ENCODE peak calls at places on chromosomes 2 and 18, in four cellular contexts. E, N, B and V are unnamed samples.
A peak's percentile ranks its signal among the peaks of the same experiment; 100 is the strongest.

GRCh38 chr2:128628996-128629395 is 310.3 kb upstream of the HS6ST1 start:
- DNase-seq in E (no peak), B (no peak), N (no peak), V (no peak)

GRCh38 chr18:61697306-61697909 is 195.4 kb downstream of the RNF152 start:
- DNase-seq in B (no peak), E (no peak), N (no peak), V (no peak)

GRCh38 chr2:181058378-181059269 is 78.2 kb downstream of the UBE2E3 start:
- DNase-seq in N (peak; percentile 45), E (peak; percentile 60), B (peak; percentile 12), V (peak; percentile 17)

GRCh38 chr18:75418293-75418692 is 9.2 kb downstream of the SMIM21 start:
- DNase-seq in N (no peak), E (no peak), B (no peak), V (no peak)

GRCh38 chr18:7084080-7084765 is 33.4 kb downstream of the LAMA1 start:
- DNase-seq in E (no peak), N (no peak), B (peak; percentile 19), V (no peak)

GRCh38 chr2:208192611-208193248 is 2.9 kb upstream of the C2orf80 start:
- DNase-seq in N (no peak), B (no peak), E (no peak), V (no peak)

GRCh38 chr2:239609583-239610310 is 208.9 kb upstream of the HDAC4 start:
- DNase-seq in E (no peak), N (no peak), B (no peak), V (no peak)

GRCh38 chr2:174902491-174903242 is 102.5 kb downstream of the CHN1 start:
- DNase-seq in B (no peak), N (no peak), E (no peak), V (no peak)

GRCh38 chr2:222087998-222088397 is 210.8 kb downstream of the PAX3 start:
- DNase-seq in E (no peak), N (no peak), B (no peak), V (no peak)

GRCh38 chr2:223944166-223944703 is 900 bp downstream of the WDFY1 start:
- DNase-seq in B (no peak), E (peak; percentile 51), N (peak; percentile 37), V (peak; percentile 73)

GRCh38 chr18:8212893-8213805 is 396.1 kb upstream of the RAB12 start:
- DNase-seq in B (no peak), E (no peak), N (no peak), V (no peak)

GRCh38 chr2:120758181-120759048 is 22.7 kb downstream of the GLI2 start:
- DNase-seq in E (no peak), B (no peak), N (no peak), V (peak; percentile 21)

GRCh38 chr18:6885992-6886823 is 156.7 kb downstream of the ARHGAP28 start:
- DNase-seq in N (peak; percentile 70), E (peak; percentile 35), B (no peak), V (peak; percentile 37)

GRCh38 chr2:161412346-161412745 is 3.8 kb upstream of the TBR1 start:
- DNase-seq in N (no peak), B (no peak), E (no peak), V (no peak)

GRCh38 chr2:226701052-226701451 is 98.6 kb downstream of the IRS1 start:
- DNase-seq in B (no peak), N (no peak), E (no peak), V (no peak)

GRCh38 chr18:51857989-51858388 is 482.0 kb upstream of the DCC start:
- DNase-seq in B (no peak), E (no peak), N (no peak), V (no peak)

GRCh38 chr2:45233301-45233700 is 224.0 kb upstream of the SIX2 start:
- DNase-seq in B (no peak), E (no peak), N (no peak), V (no peak)

GRCh38 chr2:174780191-174780590 is 15.9 kb upstream of the CHRNA1 start:
- DNase-seq in N (no peak), E (no peak), B (no peak), V (no peak)

GRCh38 chr2:240403358-240404104 is 31.9 kb upstream of the GPC1 start:
- DNase-seq in E (no peak), B (no peak), N (no peak), V (no peak)

GRCh38 chr2:209629622-209630021 is 142.0 kb upstream of the UNC80 start:
- DNase-seq in E (no peak), B (no peak), N (no peak), V (no peak)
- TF ChIP-seq TCF7 in E (no peak), B (no peak), N (no peak), V (no peak)

GRCh38 chr18:3048121-3048520 is 35.2 kb upstream of the LPIN2 start:
- DNase-seq in B (no peak), N (no peak), E (no peak), V (no peak)

GRCh38 chr18:3041857-3042256 is 28.9 kb upstream of the LPIN2 start:
- DNase-seq in N (no peak), B (no peak), E (no peak), V (no peak)

GRCh38 chr18:3042337-3042736 is 29.4 kb upstream of the LPIN2 start:
- DNase-seq in N (no peak), B (no peak), E (no peak), V (no peak)

GRCh38 chr18:3046216-3046808 is 33.4 kb upstream of the LPIN2 start:
- DNase-seq in B (no peak), N (no peak), E (no peak), V (no peak)

GRCh38 chr18:3044931-3045698 is 32.2 kb upstream of the LPIN2 start:
- DNase-seq in E (peak; percentile 58), B (no peak), N (no peak), V (no peak)
- TF ChIP-seq TCF7 in E (no peak), B (no peak), N (no peak), V (no peak)

GRCh38 chr18:34913837-34914755 is 127.1 kb upstream of the MAPRE2 start:
- DNase-seq in E (peak; percentile 97), N (no peak), B (no peak), V (no peak)

GRCh38 chr18:34915046-34915445 is 126.2 kb upstream of the MAPRE2 start:
- DNase-seq in E (peak; percentile 62), N (no peak), B (no peak), V (no peak)

GRCh38 chr18:34911081-34911480 is 130.1 kb upstream of the MAPRE2 start:
- DNase-seq in N (no peak), E (no peak), B (no peak), V (no peak)

DNA sequence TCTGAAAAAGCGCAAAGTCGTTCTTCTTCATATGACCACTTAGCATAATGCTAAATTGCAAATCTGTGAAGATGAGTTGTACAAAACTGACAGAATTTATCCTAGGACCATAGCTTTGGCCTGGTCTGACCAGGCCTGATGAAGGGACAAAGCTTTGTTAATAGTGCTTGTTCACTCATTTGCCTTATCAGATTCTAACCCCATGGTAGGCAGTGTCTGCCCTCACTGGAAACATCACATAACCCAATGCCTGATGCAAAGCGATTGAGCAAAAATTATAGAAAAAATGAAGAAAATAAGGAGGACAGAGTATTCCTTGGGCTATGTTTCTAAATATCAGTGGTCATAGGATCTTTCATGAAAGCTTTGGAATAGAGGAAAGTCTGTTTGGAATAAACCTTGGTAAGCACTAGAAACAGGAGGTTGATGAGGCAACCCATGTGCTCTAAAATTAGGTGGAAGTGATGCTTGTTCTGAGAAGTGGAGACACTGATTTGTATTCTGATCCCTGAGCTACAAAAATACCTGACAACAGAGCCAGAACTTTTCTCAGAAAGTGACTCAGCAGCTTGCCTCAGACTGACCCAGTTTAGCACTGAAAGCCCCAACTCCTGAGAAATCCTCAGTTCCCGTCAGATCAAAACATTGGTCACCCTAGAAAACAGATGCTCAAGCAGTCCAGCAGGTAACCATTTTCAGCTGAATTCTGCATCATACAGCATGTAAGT is 131.4 kb upstream of the MAPRE2 start:
- DNase-seq in N (no peak), B (no peak), E (no peak), V (no peak)
- TF ChIP-seq TCF7 in N (no peak), B (no peak), E (no peak), V (no peak)

GRCh38 chr2:11311543-11311942 is 32.9 kb downstream of the ROCK2 start:
- DNase-seq in N (no peak), E (no peak), B (no peak), V (no peak)

GRCh38 chr2:11314482-11314881 is 30.0 kb downstream of the ROCK2 start:
- DNase-seq in N (no peak), E (no peak), B (no peak), V (no peak)

GRCh38 chr2:11319939-11320338 is 24.5 kb downstream of the ROCK2 start:
- DNase-seq in N (no peak), E (no peak), B (no peak), V (no peak)

GRCh38 chr2:11312770-11313471 is 31.5 kb downstream of the ROCK2 start:
- DNase-seq in N (no peak), E (no peak), B (no peak), V (no peak)

GRCh38 chr2:11315074-11315705 is 29.2 kb downstream of the ROCK2 start:
- DNase-seq in B (no peak), N (no peak), E (no peak), V (no peak)
- TF ChIP-seq TCF7 in B (no peak), N (no peak), E (no peak), V (no peak)

GRCh38 chr2:112924348-112924747 is 13.4 kb downstream of the IL37 start:
- DNase-seq in N (no peak), B (no peak), E (no peak), V (no peak)
- TF ChIP-seq TCF7 in N (no peak), B (no peak), E (no peak), V (no peak)

GRCh38 chr18:63181706-63182105 is 137.9 kb downstream of the BCL2 start:
- DNase-seq in N (no peak), E (no peak), B (no peak), V (no peak)
- TF ChIP-seq TCF7 in N (no peak), E (no peak), B (no peak), V (no peak)

DNA sequence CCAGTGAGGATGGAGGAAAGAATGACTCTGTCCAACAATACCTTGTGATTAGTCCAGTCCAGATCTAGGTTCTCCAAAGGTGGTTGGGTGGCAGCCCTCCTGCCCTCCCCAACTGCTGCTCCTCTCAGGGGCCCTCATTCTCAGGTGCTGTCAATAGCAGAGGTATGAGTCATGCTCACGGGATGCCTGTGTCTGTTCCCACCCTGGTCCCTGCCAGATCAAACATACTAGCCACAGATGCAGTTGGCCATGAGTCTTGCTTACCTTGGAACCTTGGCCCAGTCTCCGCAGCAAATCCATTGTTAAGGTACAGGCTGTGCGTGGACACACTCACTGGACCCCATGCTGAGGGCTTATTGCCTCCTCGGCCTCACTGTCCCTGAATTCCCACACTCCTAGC is 24.9 kb upstream of the RPIA start:
- DNase-seq in N (no peak), E (peak; percentile 55), B (no peak), V (no peak)
- TF ChIP-seq TCF7 in N (no peak), E (no peak), B (no peak), V (no peak)

GRCh38 chr2:159515482-159515881 is 100.9 kb downstream of the BAZ2B start:
- DNase-seq in E (no peak), N (no peak), B (no peak), V (no peak)
- TF ChIP-seq TCF7 in E (no peak), N (no peak), B (no peak), V (no peak)